ENCODE peak calls at places on chromosomes 13 and 19, in seven cellular contexts. P is ovary; A is aorta; K is DND-41; C is CD8-positive, alpha-beta T cell; I is tibial artery; U is naive thymus-derived CD4-positive, alpha-beta T cell. X is an unnamed sample.

GRCh38 chr13:101346161-101346560 is 70.1 kb downstream of the NALCN start:
- DNase-seq in P (no peak), A (no peak), K (no peak), C (no peak), I (no peak), U (no peak), X (no peak)

GRCh38 chr13:45209229-45209628 is 8.4 kb upstream of the KCTD4 start:
- DNase-seq in P (no peak), A (no peak), K (no peak), C (no peak), I (no peak), U (no peak), X (no peak)

GRCh38 chr19:413756-414420 is 4.9 kb upstream of the C2CD4C start:
- DNase-seq in P (no peak), A (peak; percentile 42), K (no peak), C (no peak), I (no peak), U (no peak), X (no peak)

GRCh38 chr13:30408319-30409101 is 13.8 kb upstream of the UBE2L5 start:
- DNase-seq in P (peak; percentile 96), A (peak; percentile 96), K (no peak), C (peak; percentile 90), I (peak; percentile 93), U (peak; percentile 78), X (no peak)

GRCh38 chr13:92362717-92363116 is 863.9 kb upstream of the GPC6 start:
- DNase-seq in P (no peak), A (no peak), K (no peak), C (no peak), I (no peak), U (no peak), X (no peak)

GRCh38 chr19:19372656-19373416 is 32.6 kb upstream of the GATAD2A start:
- DNase-seq in P (no peak), A (peak; percentile 87), K (no peak), C (peak; percentile 37), I (peak; percentile 68), U (no peak), X (no peak)

GRCh38 chr19:35430382-35431146 is 17.5 kb upstream of the FFAR2 start:
- DNase-seq in P (no peak), A (no peak), K (no peak), C (no peak), I (no peak), U (no peak), X (no peak)

GRCh38 chr19:21587549-21587948 is 82.1 kb downstream of the ZNF429 start:
- DNase-seq in P (no peak), A (no peak), K (no peak), C (no peak), I (no peak), U (no peak), X (no peak)

GRCh38 chr19:778910-779653 is 18.2 kb upstream of the PTBP1 start:
- DNase-seq in P (peak; percentile 53), A (peak; percentile 69), K (no peak), C (no peak), I (peak; percentile 81), U (no peak), X (peak; percentile 34)

GRCh38 chr19:9150650-9151049 is 10.5 kb downstream of the ZNF317 start:
- DNase-seq in P (no peak), A (no peak), K (no peak), C (no peak), I (no peak), U (no peak), X (no peak)

GRCh38 chr19:9156304-9156703 is 16.1 kb downstream of the ZNF317 start:
- DNase-seq in P (no peak), A (no peak), K (no peak), C (no peak), I (no peak), U (no peak), X (no peak)

GRCh38 chr19:9151367-9151766 is 11.2 kb downstream of the ZNF317 start:
- DNase-seq in P (no peak), A (no peak), K (no peak), C (no peak), I (no peak), U (no peak), X (no peak)

GRCh38 chr19:9159891-9160290 is 18.9 kb upstream of the OR7D2 start:
- DNase-seq in P (no peak), A (no peak), K (no peak), C (no peak), I (no peak), U (no peak), X (no peak)

DNA sequence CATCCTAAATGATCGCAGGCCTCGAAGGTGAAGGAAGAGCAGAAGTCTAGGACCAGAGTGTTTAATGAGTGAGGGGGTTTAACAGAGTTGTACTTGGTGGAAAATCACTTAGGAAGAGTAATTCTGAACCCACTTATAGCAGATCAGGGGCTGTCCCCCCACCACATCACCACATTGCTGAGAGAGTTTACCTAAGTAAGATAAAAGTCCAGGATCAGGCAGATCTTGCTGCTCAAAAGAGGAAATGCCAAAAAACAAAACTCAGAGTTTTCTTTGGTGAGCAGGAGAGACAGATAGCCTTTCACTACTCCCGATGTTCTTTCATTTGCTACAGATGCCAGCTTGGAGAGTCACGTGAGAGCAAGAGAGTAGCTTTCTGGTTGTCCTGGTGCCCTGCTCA is 15.4 kb downstream of the ZNF317 start:
- DNase-seq in P (no peak), A (no peak), K (no peak), C (no peak), I (no peak), U (no peak), X (no peak)
- H3K9me3 ChIP-seq in P (no peaks in the 10 kb centered on the region), A (peaks cover 24% of the 10 kb centered on the region), K (peaks cover 9% of the 10 kb centered on the region), C (no peaks in the 10 kb centered on the region), I (no peaks in the 10 kb centered on the region), U (no peaks in the 10 kb centered on the region), X (peaks cover 34% of the 10 kb centered on the region)

DNA sequence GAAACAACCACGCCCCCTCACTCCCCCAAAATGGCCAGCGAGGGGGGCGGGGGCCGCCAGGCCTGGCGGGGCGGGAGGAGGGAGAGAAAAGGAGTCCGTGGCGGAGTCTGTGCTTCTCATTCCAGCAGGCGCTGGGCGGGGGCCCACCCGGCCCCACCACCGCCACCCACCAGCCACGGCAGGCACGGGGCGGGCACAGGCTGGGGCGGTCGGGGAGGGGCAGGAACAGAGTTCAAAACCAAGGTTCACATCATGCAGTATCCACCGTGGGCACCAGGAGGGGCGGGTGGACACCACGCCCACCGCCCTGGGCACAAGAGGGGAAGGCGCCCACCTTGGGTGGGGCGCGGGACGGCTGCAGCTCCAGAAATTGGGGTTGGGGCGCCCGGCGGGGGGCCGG is 12.8 kb downstream of the DPF1 start:
- DNase-seq in P (no peak), A (no peak), K (peak; percentile 17), C (no peak), I (no peak), U (no peak), X (no peak)
- H3K4me3 ChIP-seq in P (no peak overlapping the region), A (no peak overlapping the region), K (no peak overlapping the region), C (no peak overlapping the region), I (no peak overlapping the region), U (no peak overlapping the region), X (no peak overlapping the region)

DNA sequence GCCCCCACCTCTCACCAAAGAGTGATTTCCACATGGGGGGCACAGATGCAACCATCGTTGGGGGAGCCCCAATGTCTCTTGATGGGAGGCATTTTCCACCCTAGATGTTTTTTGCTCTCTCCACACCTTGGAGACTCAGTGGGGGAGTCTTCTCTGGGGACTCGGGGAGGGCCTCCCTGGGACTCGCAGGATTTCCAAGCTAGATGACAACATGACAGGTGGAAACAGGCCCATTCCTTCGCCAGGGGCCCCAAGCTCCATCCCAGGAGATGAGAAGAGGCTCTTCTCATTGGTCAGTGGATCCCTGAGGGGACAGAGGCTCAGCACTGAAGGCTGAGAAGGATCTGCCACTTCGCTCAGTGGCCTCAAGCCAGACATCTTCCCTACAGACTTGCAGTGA is 12.7 kb upstream of the KIR2DL4 start:
- DNase-seq in P (no peak), A (no peak), K (no peak), C (no peak), I (no peak), U (no peak), X (no peak)
- H3K9me3 ChIP-seq in P (no peaks in the 10 kb centered on the region), A (peaks cover 2% of the 10 kb centered on the region), K (no peaks in the 10 kb centered on the region), C (no peaks in the 10 kb centered on the region), I (no peaks in the 10 kb centered on the region), U (no peaks in the 10 kb centered on the region), X (no peaks in the 10 kb centered on the region)

GRCh38 chr19:45419396-45419795 is 4.3 kb downstream of the ERCC1 start:
- DNase-seq in P (no peak), A (peak; percentile 75), K (peak; percentile 36), C (no peak), I (peak; percentile 38), U (no peak), X (no peak)
- H3K4me3 ChIP-seq in P (no peak overlapping the region), A (no peak overlapping the region), K (no peak overlapping the region), C (no peak overlapping the region), I (no peak overlapping the region), U (no peak overlapping the region), X (no peak overlapping the region)

GRCh38 chr19:15732388-15732787 is 4.6 kb downstream of the OR10H2 start:
- DNase-seq in P (no peak), A (no peak), K (no peak), C (no peak), I (no peak), U (no peak), X (no peak)

GRCh38 chr19:15740785-15741184 is 3.0 kb downstream of the OR10H3 start:
- DNase-seq in P (no peak), A (no peak), K (no peak), C (no peak), I (no peak), U (no peak), X (no peak)

GRCh38 chr19:15733895-15734294 is 3.9 kb upstream of the OR10H3 start:
- DNase-seq in P (no peak), A (no peak), K (no peak), C (no peak), I (no peak), U (no peak), X (no peak)

DNA sequence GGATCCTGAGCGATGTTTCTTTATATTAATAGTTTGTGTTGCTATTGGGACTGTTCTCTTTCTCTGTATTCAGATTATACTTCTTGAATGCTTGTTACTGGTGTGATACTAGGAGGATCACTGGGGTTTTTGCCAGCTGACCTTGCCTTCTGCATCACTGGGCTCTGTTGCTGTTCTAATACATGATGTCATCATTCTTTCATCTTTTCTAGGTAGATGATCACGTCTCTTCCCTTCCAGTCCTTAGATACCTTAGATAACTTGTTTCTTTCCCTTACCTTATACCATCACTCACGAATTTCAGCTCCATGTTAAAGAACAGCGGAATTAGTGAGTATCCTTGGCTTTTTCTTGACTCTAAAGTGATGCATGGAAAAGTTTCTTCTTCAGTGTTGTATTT is at the start of gene OR10H3:
- DNase-seq in P (no peak), A (no peak), K (no peak), C (no peak), I (no peak), U (no peak), X (no peak)
- H3K9me3 ChIP-seq in P (no peaks in the 10 kb centered on the region), A (peaks cover 4% of the 10 kb centered on the region), K (peaks cover 16% of the 10 kb centered on the region), C (no peaks in the 10 kb centered on the region), I (peaks cover 3% of the 10 kb centered on the region), U (no peaks in the 10 kb centered on the region), X (no peaks in the 10 kb centered on the region)

DNA sequence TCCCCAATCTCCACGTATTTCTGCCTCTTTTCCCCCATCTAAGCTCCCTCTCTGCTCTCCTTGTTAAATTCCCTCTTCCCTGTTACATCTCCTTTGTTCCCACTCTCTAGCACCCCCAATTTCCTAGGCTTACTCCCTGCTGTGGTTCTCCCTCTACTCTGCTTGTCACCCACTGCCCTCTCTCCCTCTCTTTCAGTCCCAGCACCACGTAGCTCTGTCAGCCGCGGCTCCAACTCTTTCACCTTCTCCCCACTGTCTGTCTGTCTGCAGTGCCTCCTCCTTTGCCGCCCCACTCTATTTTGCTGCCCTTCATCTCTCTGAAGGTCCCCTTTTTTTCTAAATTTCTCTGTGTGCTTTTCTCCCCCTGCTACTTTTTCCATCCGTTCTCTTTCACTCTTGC is 1.0 kb downstream of the ZNF841 start:
- DNase-seq in P (no peak), A (no peak), K (peak; percentile 21), C (no peak), I (no peak), U (no peak), X (no peak)
- H3K4me3 ChIP-seq in P (peak overlapping the region; percentile 86), A (peak overlapping the region; percentile 88), K (peak overlapping the region; percentile 65), C (peak overlapping the region; percentile 99), I (peak overlapping the region; percentile 68), U (peak overlapping the region; percentile 86), X (peak overlapping the region; percentile 90)

X was measured in SK-N-MC.